ENCODE peak calls at places on chromosomes 3 and 15, in six cellular contexts. Q is IMR-90; U is lung; F is B cell; M is effector CD8-positive, alpha-beta T cell; V is kidney glomerular epithelial cell. S is an unnamed sample.

GRCh38 chr15:85749261-85750151 is 45.2 kb downstream of the KLHL25 start:
- DNase-seq in Q (peak; percentile 8), U (no peak), F (no peak), M (no peak), V (no peak), S (no peak)

GRCh38 chr15:62360286-62360685 is 195.2 kb upstream of the C2CD4B start:
- DNase-seq in Q (peak; percentile 4), U (no peak), F (no peak), M (no peak), V (no peak), S (no peak)

GRCh38 chr3:10547841-10548783 is 42.7 kb upstream of the ATP2B2 start:
- DNase-seq in Q (no peak), U (no peak), F (no peak), M (no peak), V (no peak), S (no peak)

GRCh38 chr15:79635149-79635771 is 203.1 kb downstream of the MINAR1 start:
- DNase-seq in Q (no peak), U (no peak), F (no peak), M (no peak), V (no peak), S (no peak)

GRCh38 chr3:121493431-121493830 is 52.4 kb downstream of the POLQ start:
- DNase-seq in Q (peak; percentile 24), U (no peak), F (no peak), M (no peak), V (no peak), S (no peak)

GRCh38 chr3:151168269-151169094 is 34.5 kb downstream of the GPR171 start:
- DNase-seq in Q (peak; percentile 67), U (peak; percentile 85), F (peak; percentile 69), M (peak; percentile 71), V (peak; percentile 75), S (peak; percentile 70)

GRCh38 chr3:128554100-128554464 is 61.1 kb upstream of the GATA2 start:
- DNase-seq in Q (peak; percentile 79), U (no peak), F (no peak), M (no peak), V (peak; percentile 48), S (no peak)

GRCh38 chr3:106086636-106087035 is 217.8 kb upstream of the CBLB start:
- DNase-seq in Q (no peak), U (no peak), F (no peak), M (no peak), V (no peak), S (no peak)

GRCh38 chr3:31974454-31974853 is 6.6 kb downstream of the OSBPL10 start:
- DNase-seq in Q (peak; percentile 96), U (no peak), F (no peak), M (no peak), V (no peak), S (no peak)